ENCODE peak calls at places on chromosomes 2 and 18, in five cellular contexts. One of them, this sample, is unnamed.

GRCh38 chr2:81283081-81283480 is 978.5 kb upstream of the LRRTM1 start:
- DNase-seq in tibial artery: no peak
- DNase-seq in thyroid gland: no peak
- DNase-seq in transverse colon: no peak
- DNase-seq in H1: no peak
- DNase-seq in this sample: peak; percentile 18

GRCh38 chr2:152715854-152716428 is 1.3 kb downstream of the PRPF40A start:
- DNase-seq in tibial artery: no peak
- DNase-seq in thyroid gland: no peak
- DNase-seq in transverse colon: no peak
- DNase-seq in H1: peak; percentile 17
- DNase-seq in this sample: peak; percentile 44

GRCh38 chr2:108224022-108224421 is 15.7 kb upstream of the SULT1C3 start:
- DNase-seq in tibial artery: no peak
- DNase-seq in thyroid gland: no peak
- DNase-seq in transverse colon: no peak
- DNase-seq in H1: no peak
- DNase-seq in this sample: no peak

GRCh38 chr2:235162544-235163197 is 210.9 kb downstream of the SH3BP4 start:
- DNase-seq in tibial artery: no peak
- DNase-seq in thyroid gland: no peak
- DNase-seq in transverse colon: no peak
- DNase-seq in H1: no peak
- DNase-seq in this sample: no peak

GRCh38 chr2:27989149-27989548 is 98.6 kb downstream of the BABAM2 start:
- DNase-seq in tibial artery: no peak
- DNase-seq in thyroid gland: no peak
- DNase-seq in transverse colon: no peak
- DNase-seq in H1: no peak
- DNase-seq in this sample: no peak

GRCh38 chr18:24112874-24113615 is 25.8 kb upstream of the CABYR start:
- DNase-seq in tibial artery: no peak
- DNase-seq in thyroid gland: no peak
- DNase-seq in transverse colon: no peak
- DNase-seq in H1: no peak
- DNase-seq in this sample: peak; percentile 77

GRCh38 chr18:12159446-12159845 is 65.8 kb downstream of the ANKRD62 start:
- DNase-seq in tibial artery: no peak
- DNase-seq in thyroid gland: no peak
- DNase-seq in transverse colon: no peak
- DNase-seq in H1: no peak
- DNase-seq in this sample: peak; percentile 10

GRCh38 chr2:226351711-226352110 is 447.9 kb downstream of the IRS1 start:
- DNase-seq in tibial artery: no peak
- DNase-seq in thyroid gland: no peak
- DNase-seq in transverse colon: no peak
- DNase-seq in H1: no peak
- DNase-seq in this sample: no peak

GRCh38 chr18:13159579-13159978 is 59.0 kb upstream of the LDLRAD4 start:
- DNase-seq in tibial artery: no peak
- DNase-seq in thyroid gland: no peak
- DNase-seq in transverse colon: no peak
- DNase-seq in H1: no peak
- DNase-seq in this sample: peak; percentile 72

GRCh38 chr2:162063899-162064298 is 10.1 kb downstream of the DPP4 start:
- DNase-seq in tibial artery: no peak
- DNase-seq in thyroid gland: peak; percentile 23
- DNase-seq in transverse colon: no peak
- DNase-seq in H1: no peak
- DNase-seq in this sample: no peak

GRCh38 chr2:156437272-156437671 is 1.1 kb downstream of the GPD2 start:
- DNase-seq in tibial artery: peak; percentile 82
- DNase-seq in thyroid gland: peak; percentile 43
- DNase-seq in transverse colon: peak; percentile 30
- DNase-seq in H1: no peak
- DNase-seq in this sample: no peak

GRCh38 chr2:173891315-173892037 is 73.7 kb downstream of the SP3 start:
- DNase-seq in tibial artery: no peak
- DNase-seq in thyroid gland: no peak
- DNase-seq in transverse colon: no peak
- DNase-seq in H1: no peak
- DNase-seq in this sample: no peak

GRCh38 chr2:110679337-110679707 is 1.5 kb upstream of the BUB1 start:
- DNase-seq in tibial artery: no peak
- DNase-seq in thyroid gland: no peak
- DNase-seq in transverse colon: no peak
- DNase-seq in H1: no peak
- DNase-seq in this sample: peak; percentile 23
- H3K27ac ChIP-seq in tibial artery: peak overlapping the region; percentile 91
- H3K27ac ChIP-seq in thyroid gland: no peak overlapping the region
- H3K27ac ChIP-seq in transverse colon: no peak overlapping the region
- H3K27ac ChIP-seq in H1: no peak overlapping the region
- H3K27ac ChIP-seq in this sample: peak overlapping the region; percentile 94

DNA sequence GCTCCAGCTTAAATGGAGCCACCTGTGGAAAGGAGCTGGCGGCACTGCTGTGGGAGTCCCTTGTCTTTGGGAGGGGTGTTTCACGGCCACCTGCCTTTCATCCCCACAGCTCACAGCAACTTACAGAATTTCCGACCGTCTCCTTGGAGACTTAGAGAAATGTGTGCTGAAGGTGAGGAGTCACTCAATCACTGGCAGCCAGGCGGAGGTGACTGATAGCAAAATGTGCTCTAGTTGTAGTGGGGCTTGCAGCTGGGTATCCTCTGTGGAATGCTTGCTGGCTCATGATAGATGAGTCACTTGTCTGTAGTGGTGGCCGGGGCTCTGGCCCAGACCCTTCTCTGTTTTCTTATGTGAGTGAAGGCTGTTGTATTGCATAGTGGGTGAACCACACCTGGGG is 110.7 kb downstream of the SH3RF3 start:
- DNase-seq in tibial artery: no peak
- DNase-seq in thyroid gland: no peak
- DNase-seq in transverse colon: no peak
- DNase-seq in H1: no peak
- DNase-seq in this sample: peak; percentile 24
- H3K4me1 ChIP-seq in tibial artery: peaks cover 96% of the 10 kb centered on the region
- H3K4me1 ChIP-seq in thyroid gland: peaks cover 12% of the 10 kb centered on the region
- H3K4me1 ChIP-seq in transverse colon: peaks cover 20% of the 10 kb centered on the region
- H3K4me1 ChIP-seq in H1: no peaks in the 10 kb centered on the region
- H3K4me1 ChIP-seq in this sample: no peaks in the 10 kb centered on the region

GRCh38 chr2:175476374-175476773 is 294.9 kb upstream of the ATP5MC3 start:
- DNase-seq in tibial artery: no peak
- DNase-seq in thyroid gland: no peak
- DNase-seq in transverse colon: no peak
- DNase-seq in H1: no peak
- DNase-seq in this sample: no peak

GRCh38 chr2:175476950-175477349 is 295.4 kb upstream of the ATP5MC3 start:
- DNase-seq in tibial artery: no peak
- DNase-seq in thyroid gland: no peak
- DNase-seq in transverse colon: no peak
- DNase-seq in H1: no peak
- DNase-seq in this sample: no peak

DNA sequence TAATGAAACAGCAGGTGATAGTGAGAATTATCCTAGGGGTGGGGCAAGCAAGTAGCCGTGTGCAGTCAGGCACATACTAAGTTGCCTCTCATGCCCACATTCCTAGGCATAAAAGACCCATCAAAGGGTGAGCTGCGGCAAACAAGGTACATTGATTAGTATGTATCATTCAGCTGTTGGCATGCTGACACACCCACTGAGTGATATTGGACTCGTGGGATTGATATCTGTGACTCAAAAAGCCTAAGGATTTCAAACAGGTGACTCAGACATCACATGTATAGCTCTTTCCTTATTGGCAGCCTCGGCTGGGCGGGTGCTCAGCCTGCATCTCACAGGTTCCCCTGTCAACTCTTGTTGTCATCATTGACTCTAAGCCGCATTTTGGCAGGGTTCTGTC is 296.9 kb upstream of the ATP5MC3 start:
- DNase-seq in tibial artery: no peak
- DNase-seq in thyroid gland: no peak
- DNase-seq in transverse colon: no peak
- DNase-seq in H1: no peak
- DNase-seq in this sample: no peak
- H3K27ac ChIP-seq in tibial artery: no peak overlapping the region
- H3K27ac ChIP-seq in thyroid gland: no peak overlapping the region
- H3K27ac ChIP-seq in transverse colon: no peak overlapping the region
- H3K27ac ChIP-seq in H1: no peak overlapping the region
- H3K27ac ChIP-seq in this sample: no peak overlapping the region

DNA sequence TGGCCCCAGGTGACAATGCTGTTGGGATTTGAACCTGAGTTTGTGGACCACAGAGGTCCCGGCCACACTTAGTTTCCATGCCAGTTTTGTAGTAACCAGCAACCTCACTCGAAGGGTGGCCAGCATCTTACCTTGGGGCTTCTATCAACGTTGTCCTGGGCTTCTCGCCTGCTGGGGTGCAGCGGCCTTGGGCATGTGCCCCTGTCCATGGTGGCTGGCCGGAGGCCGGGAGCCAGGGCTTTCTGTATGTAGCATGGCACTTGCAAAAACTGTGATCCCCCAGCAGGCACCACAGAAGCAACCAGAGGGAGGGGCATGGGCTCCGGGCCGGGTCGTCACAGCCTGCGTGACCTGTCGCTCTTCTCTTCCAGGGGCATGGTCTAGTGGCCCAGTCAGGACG is 51.7 kb downstream of the ODC1 start:
- DNase-seq in tibial artery: no peak
- DNase-seq in thyroid gland: no peak
- DNase-seq in transverse colon: no peak
- DNase-seq in H1: no peak
- DNase-seq in this sample: no peak
- H3K4me1 ChIP-seq in tibial artery: peaks cover 7% of the 10 kb centered on the region
- H3K4me1 ChIP-seq in thyroid gland: no peaks in the 10 kb centered on the region
- H3K4me1 ChIP-seq in transverse colon: peaks cover 10% of the 10 kb centered on the region
- H3K4me1 ChIP-seq in H1: peaks cover 4% of the 10 kb centered on the region
- H3K4me1 ChIP-seq in this sample: peaks cover 8% of the 10 kb centered on the region

DNA sequence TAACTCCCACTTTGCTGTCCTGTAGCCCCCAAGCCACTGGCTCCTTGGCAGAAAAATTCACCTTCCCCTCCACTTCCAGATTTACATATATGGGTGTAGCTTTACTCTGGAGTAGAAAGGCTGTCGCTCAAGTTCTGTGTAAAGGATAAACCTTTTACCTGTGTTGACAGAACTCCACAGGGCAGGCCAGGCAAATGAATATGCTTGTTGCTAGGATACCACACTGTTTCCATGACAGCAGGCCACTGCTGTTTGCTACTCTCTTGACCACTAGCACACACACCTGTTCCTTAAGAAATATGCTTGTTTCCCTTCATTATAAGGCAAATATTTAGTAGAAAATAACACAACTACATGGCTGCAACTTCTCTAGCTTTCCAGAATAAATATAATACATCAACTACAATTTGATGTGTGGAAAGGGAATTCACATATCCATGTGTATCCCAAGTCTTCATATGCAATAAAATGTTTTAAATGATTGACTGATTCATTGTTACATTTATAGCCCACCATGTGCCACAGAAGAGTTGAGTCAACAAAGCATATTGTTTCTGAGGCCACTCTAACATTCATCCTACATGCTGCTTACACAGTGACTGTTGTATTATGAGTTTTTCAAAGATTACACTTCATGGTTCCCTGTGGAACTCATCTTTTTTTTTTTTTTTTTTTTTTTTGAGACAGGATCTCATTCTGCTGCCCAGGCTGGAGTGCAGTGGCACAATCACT is 56.2 kb upstream of the ROCK1 start:
- DNase-seq in tibial artery: no peak
- DNase-seq in thyroid gland: peak; percentile 7
- DNase-seq in transverse colon: peak; percentile 51
- DNase-seq in H1: no peak
- DNase-seq in this sample: peak; percentile 78
- H3K27ac ChIP-seq in tibial artery: no peak overlapping the region
- H3K27ac ChIP-seq in thyroid gland: no peak overlapping the region
- H3K27ac ChIP-seq in transverse colon: no peak overlapping the region
- H3K27ac ChIP-seq in H1: no peak overlapping the region
- H3K27ac ChIP-seq in this sample: no peak overlapping the region

DNA sequence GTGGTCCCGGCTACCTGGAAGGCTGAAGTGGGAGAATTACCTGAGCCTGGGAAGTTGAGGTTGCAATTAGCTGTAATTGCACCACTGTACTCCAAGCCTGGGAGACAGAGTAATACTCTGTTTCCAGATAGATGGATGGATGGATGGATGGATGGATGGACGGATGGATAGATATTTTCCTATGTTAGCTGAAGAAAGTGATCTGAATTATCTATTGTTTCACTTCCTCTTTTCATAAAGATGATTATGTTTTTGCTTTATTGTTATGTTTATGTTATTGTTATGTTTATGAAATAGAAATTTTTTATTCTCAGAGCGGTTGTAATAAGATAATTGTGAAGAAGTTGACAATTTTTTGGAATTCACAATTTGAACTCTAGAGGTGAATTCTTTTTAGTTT is 33.3 kb upstream of the TTC27 start:
- DNase-seq in tibial artery: no peak
- DNase-seq in thyroid gland: no peak
- DNase-seq in transverse colon: no peak
- DNase-seq in H1: no peak
- DNase-seq in this sample: no peak
- H3K4me1 ChIP-seq in tibial artery: no peaks in the 10 kb centered on the region
- H3K4me1 ChIP-seq in thyroid gland: no peaks in the 10 kb centered on the region
- H3K4me1 ChIP-seq in transverse colon: no peaks in the 10 kb centered on the region
- H3K4me1 ChIP-seq in H1: no peaks in the 10 kb centered on the region
- H3K4me1 ChIP-seq in this sample: no peaks in the 10 kb centered on the region

GRCh38 chr18:79540161-79540913 is 139.3 kb upstream of the CTDP1 start:
- DNase-seq in tibial artery: peak; percentile 24
- DNase-seq in thyroid gland: no peak
- DNase-seq in transverse colon: no peak
- DNase-seq in H1: no peak
- DNase-seq in this sample: no peak

GRCh38 chr18:79537758-79538157 is 141.8 kb upstream of the CTDP1 start:
- DNase-seq in tibial artery: peak; percentile 16
- DNase-seq in thyroid gland: no peak
- DNase-seq in transverse colon: no peak
- DNase-seq in H1: no peak
- DNase-seq in this sample: no peak

GRCh38 chr18:79542213-79542612 is 137.4 kb upstream of the CTDP1 start:
- DNase-seq in tibial artery: no peak
- DNase-seq in thyroid gland: no peak
- DNase-seq in transverse colon: no peak
- DNase-seq in H1: no peak
- DNase-seq in this sample: no peak

GRCh38 chr18:79540914-79541301 is 138.7 kb upstream of the CTDP1 start:
- DNase-seq in tibial artery: no peak
- DNase-seq in thyroid gland: no peak
- DNase-seq in transverse colon: no peak
- DNase-seq in H1: no peak
- DNase-seq in this sample: no peak

GRCh38 chr18:79538635-79539034 is 141.0 kb upstream of the CTDP1 start:
- DNase-seq in tibial artery: no peak
- DNase-seq in thyroid gland: no peak
- DNase-seq in transverse colon: no peak
- DNase-seq in H1: no peak
- DNase-seq in this sample: no peak
- H3K27ac ChIP-seq in tibial artery: no peak overlapping the region
- H3K27ac ChIP-seq in thyroid gland: no peak overlapping the region
- H3K27ac ChIP-seq in transverse colon: no peak overlapping the region
- H3K27ac ChIP-seq in H1: no peak overlapping the region
- H3K27ac ChIP-seq in this sample: no peak overlapping the region

GRCh38 chr2:8517850-8518480 is 163.9 kb upstream of the ID2 start:
- DNase-seq in tibial artery: no peak
- DNase-seq in thyroid gland: no peak
- DNase-seq in transverse colon: no peak
- DNase-seq in H1: no peak
- DNase-seq in this sample: no peak
- H3K4me1 ChIP-seq in tibial artery: no peaks in the 10 kb centered on the region
- H3K4me1 ChIP-seq in thyroid gland: peaks cover 13% of the 10 kb centered on the region
- H3K4me1 ChIP-seq in transverse colon: no peaks in the 10 kb centered on the region
- H3K4me1 ChIP-seq in H1: no peaks in the 10 kb centered on the region
- H3K4me1 ChIP-seq in this sample: peaks cover 4% of the 10 kb centered on the region

This sample was measured in hepatocyte.